ENCODE peak calls at places on chromosomes 13 and 19, in seven cellular contexts. L, F, M, O, A, T and P are unnamed samples. For H4K20me1, the result is how much of the 10 kb centered on the place peaks cover.

GRCh38 chr13:64640002-64640401 is 2590.1 kb downstream of the PCDH9 start:
- DNase-seq in L (peak), F (no peak), M (no peak), O (no peak), A (no peak), T (no peak), P (no peak)

GRCh38 chr13:20780318-20780717 is 6.6 kb upstream of the EEF1AKMT1 start:
- DNase-seq in L (no peak), F (no peak), M (no peak), O (no peak), A (no peak), T (no peak), P (no peak)

GRCh38 chr19:4389511-4390016 is 10.8 kb downstream of the SH3GL1 start:
- DNase-seq in L (no peak), F (no peak), M (no peak), O (no peak), A (no peak), T (no peak), P (no peak)

GRCh38 chr19:9324584-9324962 is 594 bp downstream of the ZNF559 start:
- DNase-seq in L (no peak), F (no peak), M (no peak), O (no peak), A (no peak), T (no peak), P (no peak)

GRCh38 chr13:111632906-111633305 is 312.5 kb downstream of the TEX29 start:
- DNase-seq in L (no peak), F (no peak), M (peak), O (no peak), A (no peak), T (no peak), P (no peak)

GRCh38 chr19:52343548-52343947 is 7.5 kb downstream of the ZNF610 start:
- DNase-seq in L (peak), F (peak), M (peak), O (peak), A (no peak), T (peak), P (no peak)

GRCh38 chr13:93309886-93310520 is 83.4 kb downstream of the GPC6 start:
- DNase-seq in L (peak), F (no peak), M (no peak), O (no peak), A (no peak), T (peak), P (peak)

GRCh38 chr19:40091205-40092129 is 724 bp upstream of the ZNF780A start:
- DNase-seq in L (no peak), F (no peak), M (peak), O (no peak), A (no peak), T (no peak), P (no peak)

GRCh38 chr19:28556371-28556770 is 656.6 kb downstream of the UQCRFS1 start:
- DNase-seq in L (no peak), F (no peak), M (no peak), O (no peak), A (no peak), T (no peak), P (no peak)

GRCh38 chr13:23660249-23660648 is 90.0 kb downstream of the TNFRSF19 start:
- DNase-seq in L (no peak), F (no peak), M (no peak), O (no peak), A (no peak), T (no peak), P (no peak)

GRCh38 chr13:46672338-46673090 is 119.5 kb downstream of the LRCH1 start:
- DNase-seq in L (no peak), F (no peak), M (no peak), O (no peak), A (no peak), T (no peak), P (no peak)

GRCh38 chr19:53365899-53366493 is 491 bp downstream of the ZNF525 start:
- DNase-seq in L (peak), F (no peak), M (peak), O (no peak), A (no peak), T (no peak), P (peak)

GRCh38 chr13:28641600-28641926 is 17.4 kb upstream of the POMP start:
- DNase-seq in L (no peak), F (no peak), M (no peak), O (no peak), A (no peak), T (no peak), P (peak)

GRCh38 chr19:28549680-28550277 is 663.2 kb downstream of the UQCRFS1 start:
- DNase-seq in L (no peak), F (no peak), M (no peak), O (no peak), A (no peak), T (no peak), P (no peak)

GRCh38 chr19:7159105-7159933 is 89.8 kb downstream of the ZNF557 start:
- DNase-seq in L (no peak), F (no peak), M (no peak), O (no peak), A (no peak), T (peak), P (no peak)

GRCh38 chr13:106594986-106595385 is 27.0 kb upstream of the ARGLU1 start:
- DNase-seq in L (no peak), F (no peak), M (no peak), O (no peak), A (no peak), T (peak), P (no peak)

GRCh38 chr13:26037302-26037701 is 14.5 kb downstream of the SHISA2 start:
- DNase-seq in L (peak), F (peak), M (peak), O (no peak), A (no peak), T (no peak), P (peak)
- H3K27ac ChIP-seq in L (no peak), F (no peak), M (no peak), O (no peak), A (no peak), T (no peak), P (no peak)

GRCh38 chr19:18857223-18857622 is 25.5 kb downstream of the UPF1 start:
- DNase-seq in L (no peak), F (no peak), M (no peak), O (no peak), A (no peak), T (no peak), P (no peak)
- H4K20me1 ChIP-seq in L (under half), F (under half), M (under half), O (half or more), A (under half), T (under half), P (under half)

GRCh38 chr19:12983561-12984142 is 11.6 kb upstream of the NFIX start:
- DNase-seq in L (peak), F (peak), M (peak), O (peak), A (no peak), T (peak), P (peak)

GRCh38 chr19:12984143-12984627 is 11.1 kb upstream of the NFIX start:
- DNase-seq in L (no peak), F (no peak), M (no peak), O (no peak), A (no peak), T (no peak), P (no peak)

GRCh38 chr19:12983091-12983490 is 12.2 kb upstream of the NFIX start:
- DNase-seq in L (no peak), F (no peak), M (no peak), O (no peak), A (no peak), T (no peak), P (no peak)

GRCh38 chr19:12985049-12985776 is 10.1 kb upstream of the NFIX start:
- DNase-seq in L (no peak), F (peak), M (no peak), O (peak), A (no peak), T (peak), P (peak)

GRCh38 chr19:12984683-12985048 is 10.6 kb upstream of the NFIX start:
- DNase-seq in L (no peak), F (no peak), M (no peak), O (no peak), A (no peak), T (no peak), P (no peak)
- H3K27ac ChIP-seq in L (no peak), F (no peak), M (no peak), O (no peak), A (no peak), T (no peak), P (no peak)

GRCh38 chr13:113630296-113630695 is 27.7 kb downstream of the ATP4B start:
- DNase-seq in L (no peak), F (no peak), M (no peak), O (no peak), A (no peak), T (no peak), P (no peak)
- H4K20me1 ChIP-seq in L (under half), F (under half), M (under half), O (under half), A (under half), T (under half), P (under half)

GRCh38 chr13:73063166-73063565 is 4.4 kb downstream of the KLF5 start:
- DNase-seq in L (peak), F (no peak), M (no peak), O (no peak), A (no peak), T (no peak), P (no peak)
- H3K27ac ChIP-seq in L (peak), F (no peak), M (no peak), O (peak), A (peak), T (no peak), P (peak)

DNA sequence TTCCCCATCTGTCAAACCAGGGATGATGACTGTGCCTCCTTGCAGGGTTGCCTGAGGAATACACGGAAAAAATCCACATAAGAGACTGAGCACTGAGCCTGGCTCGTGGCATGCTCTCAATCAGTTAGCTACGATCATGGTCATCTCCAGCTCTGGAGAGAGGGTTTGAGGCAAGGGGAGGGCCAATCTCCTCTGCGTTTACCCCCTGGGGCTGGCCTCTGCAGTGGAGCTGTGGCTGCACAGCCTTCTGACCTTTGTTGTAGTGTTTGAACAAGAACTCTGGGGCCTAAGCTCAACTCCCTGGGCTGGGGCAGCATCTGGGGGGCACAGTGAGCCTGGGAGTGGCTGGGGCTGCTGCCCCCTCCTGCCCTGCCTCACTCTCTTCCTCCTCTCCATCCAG is 5.9 kb downstream of the LRRC4B start:
- DNase-seq in L (no peak), F (no peak), M (no peak), O (no peak), A (no peak), T (no peak), P (no peak)
- H4K20me1 ChIP-seq in L (under half), F (under half), M (under half), O (under half), A (under half), T (under half), P (under half)

DNA sequence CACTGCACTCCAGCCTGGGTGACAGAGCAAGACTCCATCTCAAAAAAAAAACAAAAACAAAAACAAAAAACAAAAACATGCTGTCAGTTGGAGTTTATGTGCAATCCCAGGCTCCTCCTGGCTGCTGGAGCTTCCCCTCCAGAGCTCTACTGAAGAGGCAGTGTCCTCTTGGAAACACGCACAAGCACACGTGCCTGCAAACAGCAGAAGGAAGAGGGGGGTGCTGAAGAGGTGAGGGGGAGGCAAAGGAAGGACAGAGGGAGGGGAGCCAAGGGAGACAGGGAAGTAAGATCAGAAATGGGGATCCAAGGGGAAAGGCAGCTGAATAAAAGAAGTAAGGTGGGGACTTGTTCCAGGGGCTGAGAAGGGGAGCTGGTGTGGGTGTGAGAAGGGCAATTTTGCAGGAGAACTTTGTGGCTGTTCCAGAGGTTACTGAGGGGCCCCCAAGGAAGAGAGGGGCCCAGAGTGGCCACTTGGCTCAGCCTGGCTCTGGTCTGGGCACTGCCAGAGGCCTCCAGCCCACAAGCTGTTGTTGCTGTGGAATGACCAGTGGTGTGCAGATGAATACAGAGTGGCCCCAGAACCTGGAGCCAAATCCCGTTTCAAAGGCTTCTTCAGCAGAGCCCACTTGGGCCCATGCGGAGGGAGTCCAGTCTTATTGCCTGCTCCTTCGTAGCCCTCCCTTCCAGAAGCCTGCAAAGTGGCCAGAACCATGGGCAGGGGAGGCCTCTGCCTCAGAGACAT is 34.4 kb downstream of the LYL1 start:
- DNase-seq in L (no peak), F (no peak), M (no peak), O (no peak), A (no peak), T (no peak), P (no peak)
- H3K27ac ChIP-seq in L (no peak), F (no peak), M (no peak), O (no peak), A (no peak), T (no peak), P (no peak)

GRCh38 chr19:11179716-11180297 is 17.5 kb downstream of the KANK2 start:
- DNase-seq in L (no peak), F (no peak), M (no peak), O (no peak), A (no peak), T (no peak), P (no peak)
- H4K20me1 ChIP-seq in L (under half), F (under half), M (under half), O (under half), A (under half), T (under half), P (under half)

GRCh38 chr13:98457053-98457452 is 119.9 kb downstream of the STK24 start:
- DNase-seq in L (no peak), F (no peak), M (no peak), O (no peak), A (no peak), T (no peak), P (no peak)

GRCh38 chr13:98454389-98454881 is 122.5 kb downstream of the STK24 start:
- DNase-seq in L (peak), F (no peak), M (no peak), O (no peak), A (no peak), T (peak), P (peak)

GRCh38 chr13:98458431-98458830 is 118.5 kb downstream of the STK24 start:
- DNase-seq in L (no peak), F (no peak), M (no peak), O (no peak), A (no peak), T (no peak), P (no peak)

GRCh38 chr13:98459171-98459681 is 117.7 kb downstream of the STK24 start:
- DNase-seq in L (no peak), F (no peak), M (no peak), O (no peak), A (no peak), T (no peak), P (no peak)

GRCh38 chr13:98456423-98456845 is 120.5 kb downstream of the STK24 start:
- DNase-seq in L (no peak), F (no peak), M (no peak), O (no peak), A (no peak), T (no peak), P (no peak)
- H3K27ac ChIP-seq in L (no peak), F (no peak), M (no peak), O (no peak), A (no peak), T (no peak), P (no peak)